ENCODE peak calls at places on chromosomes 6 and 20, in six cellular contexts. V is OCI-LY7, Q is psoas muscle, M is spleen, O is GM06990, C is AG04450. S is an unnamed sample.

GRCh38 chr20:22339091-22339881 is 245.1 kb downstream of the FOXA2 start:
- DNase-seq in V (peak), Q (no peak), M (no peak), O (no peak), C (peak), S (peak)

GRCh38 chr20:36342316-36342715 is 36.2 kb downstream of the DLGAP4 start:
- DNase-seq in V (no peak), Q (no peak), M (no peak), O (no peak), C (no peak), S (no peak)

GRCh38 chr6:894274-894673 is 201.3 kb upstream of the EXOC2 start:
- DNase-seq in V (no peak), Q (no peak), M (no peak), O (no peak), C (no peak), S (no peak)

GRCh38 chr6:144317736-144318135 is 32.6 kb downstream of the UTRN start:
- DNase-seq in V (no peak), Q (no peak), M (no peak), O (no peak), C (no peak), S (no peak)

GRCh38 chr6:27742833-27743573 is 169.2 kb downstream of the OR2B2 start:
- DNase-seq in V (no peak), Q (no peak), M (no peak), O (no peak), C (no peak), S (peak)

GRCh38 chr6:110877569-110877968 is 3.0 kb downstream of the AMD1 start:
- DNase-seq in V (no peak), Q (no peak), M (no peak), O (no peak), C (no peak), S (no peak)

GRCh38 chr6:163460307-163460782 is 45.8 kb downstream of the QKI start:
- DNase-seq in V (no peak), Q (no peak), M (no peak), O (no peak), C (no peak), S (no peak)

GRCh38 chr6:28209753-28210535 is 15.1 kb upstream of the ZSCAN9 start:
- DNase-seq in V (no peak), Q (no peak), M (no peak), O (no peak), C (no peak), S (no peak)

GRCh38 chr6:24147453-24148153 is 21.6 kb downstream of the NRSN1 start:
- DNase-seq in V (no peak), Q (no peak), M (no peak), O (no peak), C (no peak), S (no peak)

GRCh38 chr6:2132416-2132815 is 113.0 kb downstream of the GMDS start:
- DNase-seq in V (no peak), Q (no peak), M (no peak), O (no peak), C (no peak), S (no peak)

GRCh38 chr6:91271807-91272206 is 684.9 kb upstream of the MAP3K7 start:
- DNase-seq in V (no peak), Q (no peak), M (peak), O (no peak), C (no peak), S (no peak)

GRCh38 chr6:47352169-47352568 is 42.5 kb upstream of the TNFRSF21 start:
- DNase-seq in V (no peak), Q (no peak), M (no peak), O (no peak), C (no peak), S (no peak)

GRCh38 chr20:38023181-38024085 is 9.8 kb downstream of the TTI1 start:
- DNase-seq in V (no peak), Q (no peak), M (no peak), O (no peak), C (peak), S (no peak)

GRCh38 chr6:147016440-147016839 is 187.8 kb upstream of the STXBP5 start:
- DNase-seq in V (no peak), Q (no peak), M (no peak), O (no peak), C (no peak), S (no peak)

GRCh38 chr6:55399331-55399730 is 72.1 kb downstream of the GFRAL start:
- DNase-seq in V (no peak), Q (no peak), M (no peak), O (no peak), C (no peak), S (no peak)

GRCh38 chr20:9570612-9571011 is 56.2 kb downstream of the LAMP5 start:
- DNase-seq in V (no peak), Q (no peak), M (no peak), O (no peak), C (no peak), S (no peak)

GRCh38 chr6:106064766-106065165 is 21.4 kb upstream of the PRDM1 start:
- DNase-seq in V (no peak), Q (no peak), M (no peak), O (no peak), C (no peak), S (no peak)

GRCh38 chr20:63264519-63264918 is 8.1 kb upstream of the ARFGAP1 start:
- DNase-seq in V (no peak), Q (no peak), M (no peak), O (no peak), C (no peak), S (no peak)

GRCh38 chr6:74971631-74972030 is 234.2 kb downstream of the COL12A1 start:
- DNase-seq in V (no peak), Q (no peak), M (no peak), O (no peak), C (no peak), S (no peak)

GRCh38 chr20:42544926-42545325 is 644.8 kb downstream of the PTPRT start:
- DNase-seq in V (no peak), Q (no peak), M (no peak), O (no peak), C (no peak), S (no peak)

GRCh38 chr6:168390746-168391400 is 50.1 kb upstream of the SMOC2 start:
- DNase-seq in V (no peak), Q (no peak), M (peak), O (no peak), C (no peak), S (no peak)

GRCh38 chr6:71248306-71248705 is 40.3 kb upstream of the OGFRL1 start:
- DNase-seq in V (peak), Q (no peak), M (no peak), O (no peak), C (peak), S (peak)

GRCh38 chr20:57966609-57967008 is 256.8 kb upstream of the PMEPA1 start:
- DNase-seq in V (no peak), Q (no peak), M (no peak), O (no peak), C (no peak), S (no peak)

GRCh38 chr6:158149641-158150040 is 18.4 kb downstream of the SERAC1 start:
- DNase-seq in V (no peak), Q (no peak), M (no peak), O (no peak), C (peak), S (no peak)

GRCh38 chr6:158145940-158146339 is 22.1 kb downstream of the SERAC1 start:
- DNase-seq in V (no peak), Q (no peak), M (no peak), O (no peak), C (no peak), S (no peak)

GRCh38 chr6:158142789-158143188 is 25.3 kb downstream of the SERAC1 start:
- DNase-seq in V (no peak), Q (no peak), M (no peak), O (no peak), C (peak), S (no peak)

GRCh38 chr6:158143700-158144099 is 24.4 kb downstream of the SERAC1 start:
- DNase-seq in V (peak), Q (no peak), M (no peak), O (no peak), C (no peak), S (no peak)
- TF ChIP-seq CTCF in V (peak), Q (no peak), M (no peak), O (peak), C (peak), S (peak)

GRCh38 chr6:156421933-156422332 is 355.2 kb upstream of the ARID1B start:
- DNase-seq in V (no peak), Q (no peak), M (no peak), O (no peak), C (no peak), S (no peak)

GRCh38 chr6:156416392-156416791 is 360.8 kb upstream of the ARID1B start:
- DNase-seq in V (no peak), Q (no peak), M (no peak), O (no peak), C (no peak), S (no peak)

GRCh38 chr6:156420172-156420993 is 356.8 kb upstream of the ARID1B start:
- DNase-seq in V (no peak), Q (no peak), M (no peak), O (no peak), C (no peak), S (no peak)

GRCh38 chr6:156419594-156419993 is 357.6 kb upstream of the ARID1B start:
- DNase-seq in V (no peak), Q (no peak), M (no peak), O (no peak), C (no peak), S (no peak)

GRCh38 chr6:156418253-156418652 is 358.9 kb upstream of the ARID1B start:
- DNase-seq in V (no peak), Q (no peak), M (no peak), O (no peak), C (no peak), S (no peak)
- TF ChIP-seq CTCF in V (no peak), Q (no peak), M (no peak), O (no peak), C (no peak), S (no peak)

GRCh38 chr6:44921787-44922186 is 406.3 kb upstream of the RUNX2 start:
- DNase-seq in V (no peak), Q (no peak), M (no peak), O (no peak), C (no peak), S (no peak)
- TF ChIP-seq CTCF in V (no peak), Q (no peak), M (no peak), O (no peak), C (no peak), S (no peak)

GRCh38 chr6:157326979-157327378 is 3.7 kb upstream of the TMEM242 start:
- DNase-seq in V (no peak), Q (no peak), M (no peak), O (no peak), C (no peak), S (no peak)

GRCh38 chr6:157325069-157325805 is 1.9 kb upstream of the TMEM242 start:
- DNase-seq in V (no peak), Q (no peak), M (no peak), O (no peak), C (no peak), S (no peak)

GRCh38 chr6:157323114-157323923 is at the start of gene TMEM242:
- DNase-seq in V (peak), Q (peak), M (peak), O (peak), C (peak), S (peak)

GRCh38 chr6:157322792-157323113 is 566 bp downstream of the TMEM242 start:
- DNase-seq in V (no peak), Q (no peak), M (no peak), O (no peak), C (no peak), S (no peak)

DNA sequence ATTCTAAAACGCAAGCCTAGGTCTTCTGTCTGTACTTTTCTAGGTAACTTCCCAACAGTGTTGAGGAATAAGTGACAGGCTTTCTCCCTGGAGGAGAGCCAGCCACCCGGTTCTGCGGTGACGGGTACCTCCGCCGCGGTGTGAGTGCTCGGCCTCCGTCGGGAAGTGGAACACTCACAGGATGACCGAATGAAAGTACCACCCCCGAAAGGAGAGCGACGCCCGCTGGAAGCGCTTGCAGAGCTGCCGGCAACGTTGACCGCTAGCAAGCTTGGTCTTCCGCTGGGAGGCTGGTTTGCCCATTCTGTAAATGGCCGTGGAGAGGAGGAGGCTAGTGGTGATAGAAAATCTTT is 581 bp upstream of the TMEM242 start:
- DNase-seq in V (peak), Q (peak), M (peak), O (no peak), C (peak), S (peak)
- TF ChIP-seq CTCF in V (peak), Q (no peak), M (no peak), O (peak), C (no peak), S (no peak)

GRCh38 chr6:25717856-25718740 is 36.4 kb upstream of the SLC17A4 start:
- DNase-seq in V (peak), Q (no peak), M (no peak), O (no peak), C (no peak), S (no peak)
- TF ChIP-seq CTCF in V (peak), Q (peak), M (peak), O (peak), C (peak), S (peak)

GRCh38 chr20:47727170-47727880 is 58.0 kb downstream of the SULF2 start:
- DNase-seq in V (peak), Q (peak), M (peak), O (peak), C (no peak), S (no peak)
- TF ChIP-seq CTCF in V (no peak), Q (no peak), M (no peak), O (peak), C (no peak), S (no peak)

DNA sequence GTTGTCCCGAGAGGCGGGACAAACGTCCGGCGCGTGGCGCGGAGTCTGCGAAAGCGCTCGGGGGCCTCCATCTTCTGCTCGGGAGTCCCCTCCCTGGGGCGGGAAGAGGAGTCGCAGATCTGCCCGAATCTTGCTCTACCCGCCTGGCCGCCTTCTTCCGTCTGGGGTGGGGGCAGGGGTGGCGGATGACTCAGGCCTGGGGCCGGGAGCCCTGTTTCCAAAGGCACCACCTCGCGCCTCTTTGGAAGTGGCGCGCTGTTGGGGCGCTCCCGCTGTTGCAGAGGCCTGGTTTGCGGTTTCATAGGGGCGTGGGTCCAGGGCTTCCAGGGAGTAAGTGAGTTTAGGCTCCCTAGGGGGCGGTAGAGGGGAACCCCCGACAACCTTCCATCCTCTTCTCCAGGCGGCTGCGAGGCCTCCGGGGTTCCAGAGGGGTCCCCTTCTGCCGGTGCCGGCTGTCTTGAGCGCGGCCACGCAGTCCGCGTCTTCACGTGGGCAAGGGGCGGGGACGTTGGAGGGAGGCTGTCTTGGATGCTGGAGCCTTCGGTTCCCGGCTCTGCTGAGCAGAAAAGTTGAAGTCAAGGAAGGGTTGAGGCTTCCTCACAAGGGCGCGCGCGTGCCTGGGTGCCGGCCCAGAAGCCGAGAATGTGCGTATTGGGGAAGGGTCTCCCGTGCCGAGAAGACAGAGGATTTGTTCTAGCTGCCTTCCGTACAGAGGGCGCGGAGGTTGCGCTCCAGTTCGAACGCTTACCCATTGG is 2.6 kb upstream of the TFAP2C start:
- DNase-seq in V (no peak), Q (no peak), M (no peak), O (peak), C (no peak), S (peak)
- TF ChIP-seq CTCF in V (peak), Q (no peak), M (no peak), O (no peak), C (peak), S (peak)

S was measured in nephron progenitor cell.